ENCODE peak calls at places on chromosomes 3 and 15, in seven cellular contexts. A, L, Q, G, I, Z and W are unnamed samples.

GRCh38 chr3:8458711-8459110 is 42.9 kb upstream of the LMCD1 start:
- DNase-seq in A (no peak), L (no peak), Q (no peak), G (no peak), I (peak; percentile 99), Z (no peak), W (no peak)

GRCh38 chr3:150147776-150148175 is 177.1 kb upstream of the PFN2 start:
- DNase-seq in A (no peak), L (no peak), Q (no peak), G (no peak), I (peak; percentile 69), Z (no peak), W (no peak)

GRCh38 chr3:120450914-120451669 is at the start of gene FSTL1:
- DNase-seq in A (no peak), L (no peak), Q (peak; percentile 56), G (peak; percentile 86), I (peak; percentile 71), Z (no peak), W (no peak)

GRCh38 chr3:123755085-123755484 is 129.0 kb downstream of the MYLK start:
- DNase-seq in A (no peak), L (no peak), Q (no peak), G (no peak), I (no peak), Z (no peak), W (no peak)

GRCh38 chr3:190040145-190040544 is 80.6 kb downstream of the P3H2 start:
- DNase-seq in A (no peak), L (no peak), Q (no peak), G (no peak), I (no peak), Z (no peak), W (no peak)

GRCh38 chr3:13143381-13144004 is 70.3 kb upstream of the IQSEC1 start:
- DNase-seq in A (no peak), L (no peak), Q (no peak), G (no peak), I (no peak), Z (no peak), W (no peak)

GRCh38 chr3:100040846-100041245 is 73.5 kb downstream of the FILIP1L start:
- DNase-seq in A (no peak), L (no peak), Q (no peak), G (no peak), I (peak; percentile 87), Z (no peak), W (no peak)

GRCh38 chr15:35842631-35843030 is 296.7 kb upstream of the DPH6 start:
- DNase-seq in A (no peak), L (no peak), Q (no peak), G (no peak), I (no peak), Z (no peak), W (no peak)

GRCh38 chr3:46667657-46668056 is 25.8 kb downstream of the ALS2CL start:
- DNase-seq in A (no peak), L (no peak), Q (no peak), G (peak; percentile 19), I (no peak), Z (no peak), W (no peak)

GRCh38 chr15:48647963-48648362 is 2.5 kb upstream of the FBN1 start:
- DNase-seq in A (no peak), L (no peak), Q (no peak), G (peak; percentile 52), I (no peak), Z (no peak), W (no peak)

GRCh38 chr15:76151599-76151974 is 91.8 kb downstream of the TMEM266 start:
- DNase-seq in A (no peak), L (no peak), Q (no peak), G (no peak), I (no peak), Z (no peak), W (no peak)

GRCh38 chr3:149180057-149180573 is 41.5 kb downstream of the CP start:
- DNase-seq in A (peak; percentile 99), L (no peak), Q (no peak), G (peak; percentile 90), I (peak; percentile 99), Z (no peak), W (no peak)

GRCh38 chr3:134110963-134111362 is 81.2 kb upstream of the SLCO2A1 start:
- DNase-seq in A (no peak), L (no peak), Q (no peak), G (no peak), I (no peak), Z (no peak), W (no peak)

GRCh38 chr15:78454992-78455391 is 17.0 kb downstream of the IREB2 start:
- DNase-seq in A (no peak), L (no peak), Q (no peak), G (no peak), I (no peak), Z (no peak), W (no peak)
- H3K4me1 ChIP-seq in A (no peaks in the 10 kb centered on the region), L (peaks cover 54% of the 10 kb centered on the region), Q (peaks cover 5% of the 10 kb centered on the region), G (peaks cover 10% of the 10 kb centered on the region), I (peaks cover 4% of the 10 kb centered on the region), Z (peaks cover 16% of the 10 kb centered on the region), W (peaks cover 53% of the 10 kb centered on the region)

DNA sequence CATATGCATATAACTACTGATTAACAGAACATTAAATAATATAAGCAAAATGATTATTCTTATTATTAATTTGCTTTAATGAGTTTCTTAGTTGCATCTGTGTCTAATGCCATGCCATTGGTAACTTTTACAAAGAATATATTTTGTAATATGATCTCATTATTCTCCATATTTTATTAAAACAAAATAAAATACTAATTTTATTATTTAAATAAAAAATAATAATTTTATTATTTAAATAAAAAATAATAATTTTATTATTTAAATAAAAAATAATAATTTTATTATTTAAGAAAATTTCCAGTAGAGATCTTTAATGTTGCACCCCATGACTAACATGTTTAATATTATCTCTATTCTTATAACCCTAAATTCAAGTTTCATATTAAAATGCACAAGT is 771.1 kb downstream of the NR2F2 start:
- DNase-seq in A (no peak), L (no peak), Q (no peak), G (no peak), I (no peak), Z (no peak), W (no peak)
- H3K4me3 ChIP-seq in A (no peak overlapping the region), L (no peak overlapping the region), Q (no peak overlapping the region), G (no peak overlapping the region), I (no peak overlapping the region), Z (no peak overlapping the region), W (no peak overlapping the region)

GRCh38 chr3:161393310-161393709 is 22.0 kb upstream of the SPTSSB start:
- DNase-seq in A (no peak), L (no peak), Q (no peak), G (no peak), I (no peak), Z (no peak), W (no peak)

GRCh38 chr3:161386991-161387390 is 15.7 kb upstream of the SPTSSB start:
- DNase-seq in A (no peak), L (no peak), Q (no peak), G (no peak), I (no peak), Z (no peak), W (no peak)

GRCh38 chr3:161389445-161390036 is 18.2 kb upstream of the SPTSSB start:
- DNase-seq in A (no peak), L (no peak), Q (no peak), G (no peak), I (no peak), Z (no peak), W (no peak)

GRCh38 chr3:161388860-161389259 is 17.5 kb upstream of the SPTSSB start:
- DNase-seq in A (no peak), L (no peak), Q (no peak), G (no peak), I (no peak), Z (no peak), W (no peak)

GRCh38 chr3:161390200-161390599 is 18.9 kb upstream of the SPTSSB start:
- DNase-seq in A (no peak), L (no peak), Q (no peak), G (no peak), I (no peak), Z (no peak), W (no peak)
- H3K4me1 ChIP-seq in A (no peaks in the 10 kb centered on the region), L (peaks cover 23% of the 10 kb centered on the region), Q (no peaks in the 10 kb centered on the region), G (no peaks in the 10 kb centered on the region), I (no peaks in the 10 kb centered on the region), Z (peaks cover 11% of the 10 kb centered on the region), W (peaks cover 28% of the 10 kb centered on the region)

GRCh38 chr15:41603941-41604660 is 45.1 kb downstream of the TYRO3 start:
- DNase-seq in A (peak; percentile 67), L (peak; percentile 22), Q (peak; percentile 61), G (peak; percentile 77), I (peak; percentile 90), Z (peak; percentile 62), W (peak; percentile 31)
- H3K4me3 ChIP-seq in A (peak overlapping the region; percentile 16), L (no peak overlapping the region), Q (no peak overlapping the region), G (peak overlapping the region; percentile 9), I (peak overlapping the region; percentile 45), Z (peak overlapping the region; percentile 48), W (no peak overlapping the region)

GRCh38 chr3:71063768-71064287 is 519.7 kb downstream of the FOXP1 start:
- DNase-seq in A (peak; percentile 79), L (no peak), Q (peak; percentile 36), G (no peak), I (no peak), Z (no peak), W (no peak)
- H3K4me1 ChIP-seq in A (peaks cover 57% of the 10 kb centered on the region), L (peaks cover 79% of the 10 kb centered on the region), Q (peaks cover 40% of the 10 kb centered on the region), G (peaks cover 32% of the 10 kb centered on the region), I (peaks cover 38% of the 10 kb centered on the region), Z (peaks cover 88% of the 10 kb centered on the region), W (peaks cover 78% of the 10 kb centered on the region)

GRCh38 chr3:112302061-112302830 is 8.2 kb upstream of the SLC9C1 start:
- DNase-seq in A (no peak), L (no peak), Q (peak; percentile 23), G (no peak), I (no peak), Z (no peak), W (no peak)

GRCh38 chr3:112302881-112303761 is 9.1 kb upstream of the SLC9C1 start:
- DNase-seq in A (no peak), L (no peak), Q (peak; percentile 93), G (no peak), I (peak; percentile 3), Z (peak; percentile 50), W (no peak)

GRCh38 chr3:112293368-112294321 is at the start of gene SLC9C1:
- DNase-seq in A (peak; percentile 81), L (no peak), Q (peak; percentile 71), G (no peak), I (peak; percentile 56), Z (peak; percentile 73), W (no peak)

GRCh38 chr3:112298781-112299180 is 4.8 kb upstream of the SLC9C1 start:
- DNase-seq in A (no peak), L (no peak), Q (no peak), G (no peak), I (no peak), Z (no peak), W (no peak)

DNA sequence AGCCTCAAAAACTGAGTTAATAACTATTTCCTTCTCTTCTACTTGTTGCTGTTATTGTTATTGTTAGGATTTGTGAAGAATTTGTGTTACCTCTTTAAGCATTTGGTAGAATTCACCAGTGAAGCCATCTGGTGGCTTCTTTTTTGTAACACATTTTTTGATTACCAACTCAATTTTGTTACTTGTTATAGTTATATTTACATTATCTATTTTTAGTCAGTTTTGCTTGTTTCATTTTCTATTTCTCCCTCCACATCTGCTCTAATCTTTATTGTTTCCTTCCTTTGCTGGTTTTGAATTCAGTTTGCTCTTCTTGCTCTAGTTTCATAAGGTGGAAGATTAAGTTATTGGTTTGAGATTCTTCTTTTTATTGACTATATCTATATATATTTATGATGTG is 3.7 kb upstream of the SLC9C1 start:
- DNase-seq in A (no peak), L (no peak), Q (no peak), G (no peak), I (no peak), Z (peak; percentile 39), W (no peak)
- H3K4me3 ChIP-seq in A (no peak overlapping the region), L (no peak overlapping the region), Q (no peak overlapping the region), G (no peak overlapping the region), I (no peak overlapping the region), Z (peak overlapping the region; percentile 56), W (no peak overlapping the region)